ENCODE peak calls at places on chromosomes 11 and 22, in five cellular contexts. Y, W, T, L and G are unnamed samples.

GRCh38 chr11:1129143-1129665 is 28.5 kb upstream of the MUC5AC start:
- DNase-seq in Y (no peak), W (no peak), T (no peak), L (no peak), G (no peak)

GRCh38 chr22:45587638-45588481 is 83.8 kb upstream of the ATXN10 start:
- DNase-seq in Y (no peak), W (no peak), T (no peak), L (no peak), G (no peak)

GRCh38 chr22:39620924-39621690 is 50.6 kb downstream of the CACNA1I start:
- DNase-seq in Y (no peak), W (no peak), T (no peak), L (no peak), G (no peak)

GRCh38 chr11:2804701-2805387 is 80.7 kb downstream of the CDKN1C start:
- DNase-seq in Y (no peak), W (no peak), T (peak; percentile 40), L (peak; percentile 36), G (peak; percentile 47)

GRCh38 chr11:16946477-16947282 is 67.5 kb downstream of the PLEKHA7 start:
- DNase-seq in Y (no peak), W (no peak), T (no peak), L (peak; percentile 53), G (no peak)

GRCh38 chr11:113106507-113106906 is 145.3 kb downstream of the NCAM1 start:
- DNase-seq in Y (no peak), W (no peak), T (no peak), L (no peak), G (no peak)

GRCh38 chr22:32446321-32446720 is 17.9 kb downstream of the BPIFC start:
- DNase-seq in Y (no peak), W (no peak), T (no peak), L (no peak), G (no peak)

GRCh38 chr11:119885067-119885466 is 156.1 kb upstream of the NECTIN1 start:
- DNase-seq in Y (no peak), W (no peak), T (no peak), L (no peak), G (no peak)

GRCh38 chr11:57402188-57403066 is 12.0 kb upstream of the PRG2 start:
- DNase-seq in Y (peak; percentile 48), W (no peak), T (no peak), L (no peak), G (peak; percentile 58)

GRCh38 chr22:30806391-30806861 is 111.8 kb downstream of the OSBP2 start:
- DNase-seq in Y (peak; percentile 66), W (no peak), T (no peak), L (peak; percentile 60), G (peak; percentile 84)

GRCh38 chr11:36432747-36433146 is 77.3 kb downstream of the TRAF6 start:
- DNase-seq in Y (no peak), W (no peak), T (no peak), L (no peak), G (no peak)

GRCh38 chr11:23729088-23729487 is 767.8 kb upstream of the LUZP2 start:
- DNase-seq in Y (no peak), W (no peak), T (no peak), L (peak; percentile 51), G (no peak)

GRCh38 chr22:37848587-37849088 is 581 bp upstream of the EIF3L start:
- DNase-seq in Y (peak; percentile 31), W (no peak), T (no peak), L (peak; percentile 32), G (peak; percentile 59)

GRCh38 chr11:126405374-126405773 is 49.9 kb downstream of the ST3GAL4 start:
- DNase-seq in Y (peak; percentile 12), W (no peak), T (no peak), L (no peak), G (no peak)

GRCh38 chr22:40322061-40322460 is 24.2 kb upstream of the ADSL start:
- DNase-seq in Y (no peak), W (no peak), T (no peak), L (no peak), G (peak; percentile 3)

DNA sequence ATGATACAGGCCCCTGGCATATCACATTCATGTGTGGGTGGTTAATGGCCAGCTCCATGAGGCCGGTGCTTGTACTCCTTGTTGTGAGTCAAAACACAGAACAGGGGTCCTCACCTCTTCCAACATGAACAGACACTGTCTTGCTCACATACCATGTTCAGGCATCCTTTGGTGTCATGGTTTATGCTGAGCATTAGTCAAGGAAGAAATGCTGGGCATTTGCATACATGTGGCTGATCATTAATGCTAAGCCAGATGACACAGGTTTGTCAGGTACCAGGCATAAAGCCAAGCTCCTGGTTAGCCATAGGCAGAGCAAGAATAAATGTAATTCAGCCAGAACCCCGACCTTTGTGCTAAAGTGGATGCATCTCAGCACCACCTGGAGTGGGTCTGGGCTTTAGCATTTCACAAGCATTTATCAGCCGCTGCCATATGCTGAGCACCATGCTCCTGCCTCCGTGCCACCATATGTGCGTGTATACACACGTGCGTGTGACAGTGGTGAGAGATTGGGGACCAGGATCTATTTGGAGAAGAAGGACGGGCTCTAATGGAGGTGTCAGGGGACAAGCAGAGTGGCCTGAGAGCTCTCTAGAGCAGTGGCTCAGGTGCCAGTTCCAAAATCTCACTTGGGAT is 55.0 kb downstream of the MICAL2 start:
- DNase-seq in Y (no peak), W (no peak), T (no peak), L (no peak), G (peak; percentile 9)
- H3K27ac ChIP-seq in Y (peak overlapping the region; percentile 87), W (no peak overlapping the region), T (peak overlapping the region; percentile 93), L (no peak overlapping the region), G (no peak overlapping the region)

GRCh38 chr11:45181595-45182550 is 35.4 kb downstream of the PRDM11 start:
- DNase-seq in Y (no peak), W (no peak), T (no peak), L (peak; percentile 13), G (no peak)

GRCh38 chr11:45178890-45179663 is 32.6 kb downstream of the PRDM11 start:
- DNase-seq in Y (no peak), W (no peak), T (no peak), L (no peak), G (no peak)

GRCh38 chr11:45179686-45180085 is 33.2 kb downstream of the PRDM11 start:
- DNase-seq in Y (no peak), W (no peak), T (no peak), L (no peak), G (no peak)

GRCh38 chr11:45180888-45181594 is 34.6 kb downstream of the PRDM11 start:
- DNase-seq in Y (peak; percentile 31), W (peak; percentile 54), T (peak; percentile 64), L (peak; percentile 15), G (peak; percentile 88)

GRCh38 chr11:45180158-45180887 is 33.9 kb downstream of the PRDM11 start:
- DNase-seq in Y (peak; percentile 16), W (peak; percentile 58), T (peak; percentile 58), L (peak; percentile 81), G (peak; percentile 82)
- TF ChIP-seq CTCF in Y (peak; percentile 54), W (peak; percentile 40), T (peak; percentile 68), L (peak; percentile 33), G (peak; percentile 57)

DNA sequence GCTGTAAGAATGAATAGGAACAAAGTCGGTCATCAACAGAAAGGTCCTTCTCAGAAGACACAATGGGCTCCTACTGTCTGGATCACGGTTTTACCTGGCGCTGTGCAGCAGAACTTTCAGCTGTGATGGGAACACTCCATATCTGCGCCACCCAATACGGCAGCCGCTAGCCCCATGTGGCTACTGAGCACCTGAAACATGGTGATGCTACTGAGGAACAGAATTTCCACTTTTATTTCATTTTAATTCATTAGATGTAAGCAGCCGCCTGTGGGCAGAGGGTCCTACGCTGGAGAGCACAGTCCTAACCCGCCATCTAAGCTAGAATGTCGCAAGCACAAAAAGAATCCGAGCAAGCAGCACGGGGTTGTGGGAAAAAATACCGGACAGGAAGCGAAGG is 2.7 kb downstream of the SULT4A1 start:
- DNase-seq in Y (no peak), W (no peak), T (no peak), L (no peak), G (peak; percentile 26)
- H3K27me3 ChIP-seq in Y (peaks cover 8% of the 10 kb centered on the region), W (peaks cover 13% of the 10 kb centered on the region), T (peaks cover 67% of the 10 kb centered on the region), L (peaks cover 15% of the 10 kb centered on the region), G (no peaks in the 10 kb centered on the region)

GRCh38 chr11:93939084-93939780 is 81.9 kb upstream of the HEPHL1 start:
- DNase-seq in Y (no peak), W (no peak), T (no peak), L (no peak), G (no peak)

GRCh38 chr11:93942176-93942575 is 79.0 kb upstream of the HEPHL1 start:
- DNase-seq in Y (no peak), W (no peak), T (no peak), L (no peak), G (no peak)

GRCh38 chr11:93936416-93936815 is 84.7 kb upstream of the HEPHL1 start:
- DNase-seq in Y (no peak), W (no peak), T (no peak), L (no peak), G (no peak)

GRCh38 chr11:93935826-93936225 is 85.3 kb upstream of the HEPHL1 start:
- DNase-seq in Y (no peak), W (no peak), T (no peak), L (no peak), G (no peak)

DNA sequence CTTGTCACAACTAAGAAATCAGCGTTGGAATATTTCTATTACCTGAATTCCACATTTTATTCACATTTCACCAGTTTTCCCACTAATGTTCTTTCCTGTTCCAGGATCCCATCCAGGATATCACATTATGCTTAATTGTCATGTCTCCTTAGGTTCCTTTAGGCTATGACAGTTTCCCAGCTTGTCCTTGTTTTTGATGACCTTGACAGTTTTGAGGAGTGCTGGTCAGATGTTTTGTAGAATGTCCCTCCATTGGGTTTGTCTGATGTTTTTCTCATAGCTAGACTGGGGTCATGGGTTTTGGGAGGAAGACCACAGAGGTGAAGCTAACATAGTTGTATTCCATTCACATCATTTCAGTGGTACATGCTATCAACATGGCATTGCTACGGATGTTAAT is 80.8 kb upstream of the HEPHL1 start:
- DNase-seq in Y (no peak), W (no peak), T (no peak), L (no peak), G (no peak)
- H3K27ac ChIP-seq in Y (no peak overlapping the region), W (no peak overlapping the region), T (no peak overlapping the region), L (no peak overlapping the region), G (no peak overlapping the region)

DNA sequence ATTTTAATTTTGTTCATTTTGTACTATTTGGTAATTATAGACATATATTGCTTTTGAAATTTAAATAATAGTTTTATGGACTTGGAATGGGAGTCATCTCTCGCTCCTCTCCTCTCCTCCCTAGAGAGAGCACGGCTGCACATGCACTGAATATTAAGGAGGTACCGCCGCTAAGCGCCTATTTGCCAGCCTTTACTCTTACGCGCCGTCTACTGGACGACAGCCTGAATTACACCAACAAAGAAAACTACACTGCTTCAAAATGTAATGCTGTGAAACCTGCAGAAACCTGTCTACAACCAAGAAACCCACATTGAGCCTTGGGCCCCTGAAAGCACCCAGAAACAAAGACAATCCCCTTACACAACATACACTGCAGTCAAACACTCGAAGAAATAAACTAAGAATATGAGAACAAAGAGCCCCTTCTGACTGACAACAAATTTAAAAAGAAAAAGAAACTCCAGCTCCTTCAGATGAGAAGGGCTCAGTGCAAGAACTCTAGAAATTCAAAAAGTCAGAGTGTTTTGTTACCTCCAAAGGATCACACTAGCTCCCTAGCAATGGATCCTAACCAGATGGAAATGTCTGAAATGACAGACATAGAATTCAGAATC is 737.2 kb downstream of the LRRC4C start:
- DNase-seq in Y (no peak), W (no peak), T (no peak), L (peak; percentile 68), G (peak; percentile 85)
- TF ChIP-seq CTCF in Y (no peak), W (no peak), T (peak; percentile 31), L (peak; percentile 86), G (peak; percentile 94)

GRCh38 chr11:66417000-66417399 is 3.8 kb upstream of the NPAS4 start:
- DNase-seq in Y (no peak), W (no peak), T (no peak), L (peak; percentile 30), G (no peak)
- H3K27me3 ChIP-seq in Y (peaks cover 38% of the 10 kb centered on the region), W (no peaks in the 10 kb centered on the region), T (peaks cover 58% of the 10 kb centered on the region), L (peaks cover 36% of the 10 kb centered on the region), G (peaks cover 43% of the 10 kb centered on the region)